ENCODE peak calls at places on chromosome 5, in four cellular contexts. Z is hepatocyte, D is GM12865, E is tibial nerve. G is an unnamed sample.

GRCh38 chr5:8081179-8081578 is 212.2 kb downstream of the MTRR start:
- DNase-seq in E (no peak), Z (no peak), D (no peak), G (no peak)

GRCh38 chr5:58787982-58788381 is 205.1 kb downstream of the RAB3C start:
- DNase-seq in Z (no peak), E (no peak), D (no peak), G (no peak)

GRCh38 chr5:118126159-118126558 is 862.2 kb downstream of the DTWD2 start:
- DNase-seq in Z (no peak), D (no peak), E (no peak), G (no peak)

GRCh38 chr5:25362799-25363198 is 718.0 kb upstream of the CDH10 start:
- DNase-seq in Z (no peak), E (no peak), D (no peak), G (no peak)

GRCh38 chr5:96410013-96410412 is 23.0 kb downstream of the PCSK1 start:
- DNase-seq in E (no peak), D (no peak), Z (no peak), G (no peak)

GRCh38 chr5:6545770-6546690 is 86.8 kb downstream of the NSUN2 start:
- DNase-seq in E (no peak), D (no peak), Z (no peak), G (peak)

GRCh38 chr5:75964008-75964407 is 119.2 kb upstream of the SV2C start:
- DNase-seq in D (peak), E (no peak), Z (no peak), G (no peak)

GRCh38 chr5:72210913-72211670 is 103.8 kb downstream of the MAP1B start:
- DNase-seq in D (no peak), E (peak), Z (peak), G (peak)

GRCh38 chr5:98905857-98906688 is 22.7 kb downstream of the CHD1 start:
- DNase-seq in E (no peak), Z (peak), D (peak), G (no peak)

GRCh38 chr5:139407517-139407916 is 3.6 kb upstream of the SPATA24 start:
- DNase-seq in D (no peak), E (no peak), Z (no peak), G (no peak)

GRCh38 chr5:83718195-83718825 is 2.3 kb downstream of the HAPLN1 start:
- DNase-seq in D (peak), E (peak), Z (peak), G (no peak)

GRCh38 chr5:104650313-104650712 is 1087.7 kb upstream of the NUDT12 start:
- DNase-seq in Z (no peak), E (no peak), D (no peak), G (no peak)

GRCh38 chr5:57594436-57594835 is 111.8 kb upstream of the ACTBL2 start:
- DNase-seq in E (no peak), D (no peak), Z (no peak), G (no peak)
- H3K4me3 ChIP-seq in E (no peak), D (no peak), Z (no peak), G (no peak)

DNA sequence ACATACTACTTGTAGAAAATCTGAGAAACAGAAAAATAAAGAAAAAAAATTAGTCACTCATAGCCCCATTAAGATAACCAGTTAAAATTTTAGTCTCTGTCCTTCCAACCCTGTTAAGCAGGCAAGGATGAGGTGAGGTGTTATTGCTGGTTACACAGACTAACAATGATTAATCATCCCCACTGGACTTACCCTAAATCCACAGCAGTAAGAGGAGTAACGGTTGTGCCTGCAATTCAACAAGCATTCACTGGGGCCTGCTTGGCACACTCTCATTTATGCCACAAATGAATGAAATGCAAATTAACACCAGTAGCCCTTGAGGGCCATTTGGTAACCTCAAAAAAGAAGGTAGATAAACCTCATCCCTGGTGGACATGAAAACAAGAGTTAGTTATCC is 8.0 kb downstream of the LHFPL2 start:
- DNase-seq in E (no peak), D (no peak), Z (no peak), G (no peak)
- H3K4me3 ChIP-seq in E (no peak), D (no peak), Z (no peak), G (no peak)

DNA sequence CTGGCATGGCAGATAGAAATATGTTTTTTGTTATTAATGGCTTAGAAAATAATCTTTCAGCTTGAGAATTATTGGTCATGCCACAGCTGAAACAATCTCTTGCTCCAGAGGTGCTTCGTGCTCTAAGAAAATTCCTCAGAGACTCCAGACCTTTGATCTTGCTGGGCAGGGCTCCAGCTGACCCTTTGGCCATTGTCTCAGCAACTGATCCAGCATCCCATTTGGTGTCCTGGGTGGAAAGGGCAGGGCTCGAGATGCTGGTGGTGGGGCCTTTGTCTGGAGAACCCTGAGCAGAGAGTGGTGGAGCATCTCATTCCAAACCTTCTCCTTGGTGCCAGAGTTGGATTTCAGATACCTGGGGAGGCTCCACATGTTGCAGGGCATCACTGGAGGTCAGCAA is 43.2 kb upstream of the PIK3R1 start:
- DNase-seq in D (no peak), E (peak), Z (no peak), G (no peak)
- H3K4me3 ChIP-seq in D (no peak), E (no peak), Z (no peak), G (no peak)

GRCh38 chr5:65364907-65365306 is 116.8 kb downstream of the ADAMTS6 start:
- DNase-seq in E (no peak), D (no peak), Z (no peak), G (no peak)
- H3K4me3 ChIP-seq in E (no peak), D (no peak), Z (no peak), G (no peak)

DNA sequence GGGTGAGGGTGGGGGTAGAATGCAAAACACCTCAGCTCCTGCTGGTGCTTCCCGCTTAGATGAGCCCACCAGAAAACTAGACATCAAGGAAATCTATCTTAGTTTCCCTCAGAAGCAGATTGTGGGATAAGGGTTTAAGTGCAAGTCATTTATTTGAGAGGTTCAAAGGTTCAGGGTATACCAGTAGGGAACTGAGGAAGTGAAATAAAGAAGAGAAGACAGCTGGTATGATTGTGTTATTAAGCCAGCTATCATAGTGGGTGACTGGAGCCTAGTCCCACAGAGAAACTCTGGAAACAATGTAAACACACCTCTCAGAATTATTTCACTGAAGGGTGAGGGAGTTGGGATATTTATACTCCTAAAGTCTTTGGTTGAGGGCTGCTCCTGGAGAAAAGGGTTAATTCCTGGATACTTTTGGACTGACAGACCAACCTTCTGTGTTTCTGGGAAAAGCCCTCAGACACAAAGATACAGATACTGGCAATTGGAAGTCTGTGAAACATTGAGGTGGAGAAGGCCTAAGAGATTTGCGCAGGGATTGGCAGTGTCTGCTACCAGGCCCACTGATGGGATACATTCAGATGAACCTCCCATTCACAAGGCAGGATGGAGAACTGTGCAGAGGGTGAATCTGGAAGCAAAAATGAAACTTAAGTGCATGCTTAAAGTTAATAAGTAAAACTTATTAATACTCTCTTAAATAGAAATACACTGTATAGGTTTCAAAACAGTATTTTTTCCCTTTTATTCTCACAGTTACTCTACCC is 6.4 kb upstream of the DCTN4 start:
- DNase-seq in Z (no peak), E (no peak), D (no peak), G (no peak)
- H3K4me3 ChIP-seq in Z (no peak), E (no peak), D (no peak), G (no peak)

GRCh38 chr5:135190345-135191083 is 156.5 kb upstream of the PITX1 start:
- DNase-seq in E (no peak), Z (no peak), D (no peak), G (no peak)
- H3K4me3 ChIP-seq in E (peak), Z (no peak), D (no peak), G (peak)

GRCh38 chr5:181248277-181248676 is 4.6 kb upstream of the RACK1 start:
- DNase-seq in Z (no peak), E (no peak), D (peak), G (no peak)
- H3K4me3 ChIP-seq in Z (peak), E (peak), D (peak), G (peak)

GRCh38 chr5:37207802-37208201 is 41.4 kb downstream of the CPLANE1 start:
- DNase-seq in D (no peak), Z (no peak), E (no peak), G (no peak)

GRCh38 chr5:37206733-37207132 is 42.4 kb downstream of the CPLANE1 start:
- DNase-seq in D (no peak), Z (no peak), E (no peak), G (no peak)

GRCh38 chr5:37211661-37212060 is 37.5 kb downstream of the CPLANE1 start:
- DNase-seq in Z (no peak), E (no peak), D (no peak), G (no peak)

GRCh38 chr5:37212096-37212495 is 37.1 kb downstream of the CPLANE1 start:
- DNase-seq in Z (no peak), D (no peak), E (no peak), G (no peak)

GRCh38 chr5:37208883-37209808 is 40.0 kb downstream of the CPLANE1 start:
- DNase-seq in E (no peak), Z (no peak), D (peak), G (no peak)
- H3K4me3 ChIP-seq in E (peak), Z (no peak), D (peak), G (peak)

GRCh38 chr5:50440651-50441478 is at the start of gene EMB:
- DNase-seq in Z (peak), E (no peak), D (peak), G (no peak)
- H3K4me3 ChIP-seq in Z (peak), E (peak), D (peak), G (peak)

DNA sequence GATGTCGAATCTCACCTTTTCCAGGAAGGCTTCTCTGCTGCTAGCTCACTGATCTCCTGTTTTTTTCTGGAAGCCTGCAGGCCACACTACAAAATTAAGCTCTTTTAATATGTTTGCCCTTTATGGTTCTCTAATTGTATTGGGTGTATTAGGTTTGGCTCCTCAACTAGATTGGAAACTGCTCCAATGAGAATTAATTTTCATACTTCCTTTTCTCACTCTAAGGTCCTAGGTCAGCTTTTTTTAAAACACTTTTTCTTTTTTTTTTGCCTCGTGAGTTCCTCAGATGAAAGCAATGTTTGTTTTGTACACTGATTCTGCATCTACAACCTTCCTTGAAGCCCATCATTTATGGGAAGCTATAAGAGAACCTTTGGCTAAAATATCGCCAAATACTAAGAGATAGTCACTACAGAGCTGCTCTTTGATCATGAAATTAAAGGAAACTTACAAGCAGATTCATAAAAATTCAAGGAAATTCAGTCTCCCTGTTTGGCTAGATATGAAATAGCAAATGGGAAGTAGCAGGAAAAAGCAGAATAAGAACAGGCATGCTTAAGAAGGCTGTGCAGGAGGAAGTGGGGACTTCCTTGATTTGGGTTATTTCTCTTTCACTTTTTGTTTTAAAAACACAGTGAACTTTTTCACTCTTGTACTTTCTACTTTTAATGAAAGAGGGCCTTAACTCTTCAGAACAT is 55.2 kb upstream of the FYB1 start:
- DNase-seq in D (peak), Z (no peak), E (no peak), G (no peak)
- H3K4me3 ChIP-seq in D (peak), Z (no peak), E (peak), G (no peak)

G was measured in tibial artery.